ENCODE peak calls at places on chromosomes 13 and 19, in six cellular contexts. One of them, this sample, is unnamed.

GRCh38 chr19:51064534-51065220 is at the start of gene KLK13:
- ATAC-seq in upper lobe of left lung: no peak
- ATAC-seq in HepG2: no peak
- ATAC-seq in GM12878: no peak
- ATAC-seq in K562: peak; percentile 95
- ATAC-seq in HCT116: peak; percentile 91
- ATAC-seq in this sample: no peak

GRCh38 chr13:19957320-19958118 is 1.0 kb upstream of the ZMYM2 start:
- ATAC-seq in HCT116: no peak
- ATAC-seq in K562: no peak
- ATAC-seq in HepG2: no peak
- ATAC-seq in upper lobe of left lung: peak; percentile 19
- ATAC-seq in GM12878: peak; percentile 49
- ATAC-seq in this sample: no peak

GRCh38 chr13:32940601-32941000 is 75.6 kb upstream of the KL start:
- ATAC-seq in HepG2: peak; percentile 84
- ATAC-seq in GM12878: no peak
- ATAC-seq in K562: no peak
- ATAC-seq in HCT116: no peak
- ATAC-seq in upper lobe of left lung: no peak
- ATAC-seq in this sample: no peak

GRCh38 chr13:110150384-110151091 is 156.4 kb downstream of the COL4A1 start:
- ATAC-seq in GM12878: no peak
- ATAC-seq in upper lobe of left lung: peak; percentile 47
- ATAC-seq in K562: no peak
- ATAC-seq in HCT116: no peak
- ATAC-seq in HepG2: no peak
- ATAC-seq in this sample: peak; percentile 17

GRCh38 chr13:44498502-44498901 is 77.6 kb downstream of the TSC22D1 start:
- ATAC-seq in K562: no peak
- ATAC-seq in HCT116: no peak
- ATAC-seq in upper lobe of left lung: no peak
- ATAC-seq in GM12878: no peak
- ATAC-seq in HepG2: no peak
- ATAC-seq in this sample: no peak

GRCh38 chr19:3338541-3339181 is 27.7 kb upstream of the NFIC start:
- ATAC-seq in HCT116: no peak
- ATAC-seq in GM12878: no peak
- ATAC-seq in HepG2: no peak
- ATAC-seq in K562: no peak
- ATAC-seq in upper lobe of left lung: peak; percentile 45
- ATAC-seq in this sample: no peak

GRCh38 chr13:100547805-100548204 is 40.8 kb downstream of the GGACT start:
- ATAC-seq in upper lobe of left lung: no peak
- ATAC-seq in HCT116: no peak
- ATAC-seq in HepG2: no peak
- ATAC-seq in K562: no peak
- ATAC-seq in GM12878: no peak
- ATAC-seq in this sample: no peak

GRCh38 chr13:99495478-99496321 is 5.6 kb upstream of the TM9SF2 start:
- ATAC-seq in HCT116: no peak
- ATAC-seq in K562: no peak
- ATAC-seq in HepG2: no peak
- ATAC-seq in upper lobe of left lung: no peak
- ATAC-seq in GM12878: no peak
- ATAC-seq in this sample: no peak

GRCh38 chr13:99357149-99357596 is 50.0 kb upstream of the GPR183 start:
- ATAC-seq in HepG2: no peak
- ATAC-seq in HCT116: no peak
- ATAC-seq in GM12878: peak; percentile 49
- ATAC-seq in K562: peak; percentile 86
- ATAC-seq in upper lobe of left lung: no peak
- ATAC-seq in this sample: no peak

GRCh38 chr19:56112313-56112709 is 8.8 kb downstream of the ZNF787 start:
- ATAC-seq in HCT116: no peak
- ATAC-seq in GM12878: peak; percentile 44
- ATAC-seq in upper lobe of left lung: no peak
- ATAC-seq in HepG2: no peak
- ATAC-seq in K562: no peak
- ATAC-seq in this sample: no peak

GRCh38 chr13:67136157-67136556 is 94.0 kb downstream of the PCDH9 start:
- ATAC-seq in GM12878: peak; percentile 20
- ATAC-seq in K562: peak; percentile 81
- ATAC-seq in HepG2: no peak
- ATAC-seq in HCT116: no peak
- ATAC-seq in upper lobe of left lung: peak; percentile 72
- ATAC-seq in this sample: no peak

GRCh38 chr19:45294291-45295029 is 28.2 kb downstream of the CKM start:
- ATAC-seq in upper lobe of left lung: no peak
- ATAC-seq in K562: no peak
- ATAC-seq in HepG2: no peak
- ATAC-seq in HCT116: no peak
- ATAC-seq in GM12878: no peak
- ATAC-seq in this sample: peak; percentile 46

GRCh38 chr13:28442872-28443271 is 52.1 kb downstream of the FLT1 start:
- ATAC-seq in K562: no peak
- ATAC-seq in HepG2: no peak
- ATAC-seq in HCT116: no peak
- ATAC-seq in upper lobe of left lung: no peak
- ATAC-seq in GM12878: no peak
- ATAC-seq in this sample: no peak

GRCh38 chr13:52921194-52921593 is 72.8 kb upstream of the PCDH8 start:
- ATAC-seq in GM12878: peak; percentile 98
- ATAC-seq in HCT116: no peak
- ATAC-seq in HepG2: no peak
- ATAC-seq in K562: no peak
- ATAC-seq in upper lobe of left lung: no peak
- ATAC-seq in this sample: peak; percentile 42

GRCh38 chr13:113291997-113292862 is 4.8 kb upstream of the LAMP1 start:
- ATAC-seq in HCT116: peak; percentile 20
- ATAC-seq in K562: peak; percentile 58
- ATAC-seq in GM12878: no peak
- ATAC-seq in HepG2: peak; percentile 73
- ATAC-seq in upper lobe of left lung: no peak
- ATAC-seq in this sample: no peak

GRCh38 chr19:7900931-7901330 is 2.7 kb upstream of the MAP2K7 start:
- ATAC-seq in HCT116: no peak
- ATAC-seq in GM12878: no peak
- ATAC-seq in K562: no peak
- ATAC-seq in HepG2: no peak
- ATAC-seq in upper lobe of left lung: no peak
- ATAC-seq in this sample: no peak

GRCh38 chr19:56538761-56539263 is at the start of gene ZFP28:
- ATAC-seq in K562: no peak
- ATAC-seq in GM12878: no peak
- ATAC-seq in HCT116: no peak
- ATAC-seq in upper lobe of left lung: peak; percentile 72
- ATAC-seq in HepG2: no peak
- ATAC-seq in this sample: peak; percentile 77

GRCh38 chr19:21362291-21362690 is 3.5 kb downstream of the ZNF738 start:
- ATAC-seq in GM12878: no peak
- ATAC-seq in upper lobe of left lung: no peak
- ATAC-seq in HCT116: no peak
- ATAC-seq in HepG2: no peak
- ATAC-seq in K562: no peak
- ATAC-seq in this sample: no peak

GRCh38 chr13:89865331-89865833 is 1482.1 kb upstream of the MIR17HG start:
- ATAC-seq in HepG2: no peak
- ATAC-seq in GM12878: no peak
- ATAC-seq in HCT116: no peak
- ATAC-seq in K562: no peak
- ATAC-seq in upper lobe of left lung: no peak
- ATAC-seq in this sample: no peak

GRCh38 chr13:75385708-75386083 is 96.3 kb downstream of the TBC1D4 start:
- ATAC-seq in HCT116: no peak
- ATAC-seq in upper lobe of left lung: no peak
- ATAC-seq in K562: no peak
- ATAC-seq in GM12878: peak; percentile 64
- ATAC-seq in HepG2: peak; percentile 43
- ATAC-seq in this sample: no peak

GRCh38 chr13:67996101-67996500 is 766.0 kb upstream of the PCDH9 start:
- ATAC-seq in upper lobe of left lung: no peak
- ATAC-seq in HCT116: no peak
- ATAC-seq in K562: no peak
- ATAC-seq in HepG2: no peak
- ATAC-seq in GM12878: no peak
- ATAC-seq in this sample: no peak

GRCh38 chr13:111950697-111951096 is 116.3 kb upstream of the SOX1 start:
- ATAC-seq in upper lobe of left lung: no peak
- ATAC-seq in K562: no peak
- ATAC-seq in HepG2: no peak
- ATAC-seq in HCT116: no peak
- ATAC-seq in GM12878: no peak
- ATAC-seq in this sample: no peak

GRCh38 chr13:30718661-30719520 is 16.5 kb upstream of the ALOX5AP start:
- ATAC-seq in GM12878: peak; percentile 11
- ATAC-seq in HCT116: peak; percentile 84
- ATAC-seq in upper lobe of left lung: peak; percentile 11
- ATAC-seq in K562: no peak
- ATAC-seq in HepG2: peak; percentile 87
- ATAC-seq in this sample: no peak
- TF ChIP-seq POLR2AphosphoS5 in GM12878: no peak
- TF ChIP-seq POLR2AphosphoS5 in HCT116: no peak
- TF ChIP-seq POLR2AphosphoS5 in upper lobe of left lung: peak; percentile 32
- TF ChIP-seq POLR2AphosphoS5 in K562: no peak
- TF ChIP-seq POLR2AphosphoS5 in HepG2: no peak
- TF ChIP-seq POLR2AphosphoS5 in this sample: no peak

GRCh38 chr19:1000095-1000494 is at the start of gene GRIN3B:
- ATAC-seq in GM12878: peak; percentile 65
- ATAC-seq in HepG2: peak; percentile 41
- ATAC-seq in upper lobe of left lung: no peak
- ATAC-seq in HCT116: peak; percentile 72
- ATAC-seq in K562: peak; percentile 78
- ATAC-seq in this sample: peak; percentile 22
- TF ChIP-seq CTCF in GM12878: peak; percentile 49
- TF ChIP-seq CTCF in HepG2: peak; percentile 78
- TF ChIP-seq CTCF in upper lobe of left lung: peak; percentile 41
- TF ChIP-seq CTCF in HCT116: peak; percentile 58
- TF ChIP-seq CTCF in K562: peak; percentile 67
- TF ChIP-seq CTCF in this sample: peak; percentile 37

GRCh38 chr19:32674959-32675719 is at the start of gene ANKRD27:
- ATAC-seq in GM12878: peak; percentile 98
- ATAC-seq in HCT116: peak; percentile 95
- ATAC-seq in upper lobe of left lung: peak; percentile 98
- ATAC-seq in HepG2: peak; percentile 93
- ATAC-seq in K562: peak; percentile 95
- ATAC-seq in this sample: peak; percentile 96
- TF ChIP-seq POLR2A in GM12878: peak; percentile 84
- TF ChIP-seq POLR2A in HCT116: peak; percentile 53
- TF ChIP-seq POLR2A in upper lobe of left lung: peak; percentile 30
- TF ChIP-seq POLR2A in HepG2: peak; percentile 87
- TF ChIP-seq POLR2A in K562: peak; percentile 73
- TF ChIP-seq POLR2A in this sample: peak; percentile 14

DNA sequence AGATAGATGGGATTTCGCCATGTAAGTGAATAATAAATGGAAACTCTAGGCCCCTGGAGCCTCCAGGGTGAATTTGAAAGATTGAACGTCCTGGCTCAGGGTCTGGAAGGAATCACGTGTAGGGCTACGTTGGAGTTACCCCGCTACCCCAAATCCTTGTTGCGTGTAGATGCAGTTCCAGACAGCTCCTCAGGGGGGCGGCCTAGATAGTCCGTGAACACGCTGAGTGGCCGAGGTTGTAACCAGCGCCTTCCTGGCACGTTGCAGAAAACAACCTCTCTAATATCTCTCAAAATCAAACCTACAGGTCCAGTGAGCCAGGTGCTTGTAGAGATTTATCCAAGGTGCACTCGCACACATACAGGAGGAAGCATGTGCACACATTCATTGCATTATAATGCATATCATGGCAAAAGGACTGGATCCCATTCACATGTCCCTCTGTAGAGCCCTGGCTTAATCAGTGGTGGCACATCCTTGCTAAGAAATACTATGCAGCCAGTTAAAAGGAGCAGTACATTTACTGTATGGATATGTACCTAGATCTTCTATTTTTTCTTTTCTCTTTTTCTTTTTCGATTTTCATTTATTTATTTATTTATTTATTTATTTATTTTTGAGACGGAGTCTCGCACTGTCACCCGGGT is 2.5 kb upstream of the KEAP1 start:
- ATAC-seq in upper lobe of left lung: peak; percentile 66
- ATAC-seq in GM12878: peak; percentile 3
- ATAC-seq in K562: peak; percentile 29
- ATAC-seq in HepG2: no peak
- ATAC-seq in HCT116: peak; percentile 31
- ATAC-seq in this sample: no peak
- TF ChIP-seq POLR2AphosphoS5 in upper lobe of left lung: no peak
- TF ChIP-seq POLR2AphosphoS5 in GM12878: no peak
- TF ChIP-seq POLR2AphosphoS5 in K562: no peak
- TF ChIP-seq POLR2AphosphoS5 in HepG2: no peak
- TF ChIP-seq POLR2AphosphoS5 in HCT116: no peak
- TF ChIP-seq POLR2AphosphoS5 in this sample: no peak

This sample was measured in gastroesophageal sphincter.